ENCODE peak calls at places on chromosome 21, in nine cellular contexts. One of them, this sample, is unnamed.

GRCh38 chr21:29181799-29182470 is 51.5 kb downstream of the MAP3K7CL start:
- DNase-seq in uterus: no peak
- DNase-seq in cardiac muscle cell: peak; percentile 23
- DNase-seq in prostate gland: peak; percentile 60
- DNase-seq in SJSA1: peak; percentile 93
- DNase-seq in GM06990: no peak
- DNase-seq in effector memory CD4-positive, alpha-beta T cell: no peak
- DNase-seq in SK-N-SH: no peak
- DNase-seq in SJCRH30: peak; percentile 32
- DNase-seq in this sample: no peak

GRCh38 chr21:39103689-39104088 is 79.6 kb downstream of the PSMG1 start:
- DNase-seq in prostate gland: no peak
- DNase-seq in SK-N-SH: no peak
- DNase-seq in GM06990: no peak
- DNase-seq in effector memory CD4-positive, alpha-beta T cell: no peak
- DNase-seq in cardiac muscle cell: no peak
- DNase-seq in SJCRH30: no peak
- DNase-seq in uterus: no peak
- DNase-seq in SJSA1: no peak
- DNase-seq in this sample: no peak

GRCh38 chr21:28429161-28429560 is 563.5 kb downstream of the LTN1 start:
- DNase-seq in SK-N-SH: no peak
- DNase-seq in prostate gland: no peak
- DNase-seq in uterus: no peak
- DNase-seq in GM06990: no peak
- DNase-seq in cardiac muscle cell: no peak
- DNase-seq in effector memory CD4-positive, alpha-beta T cell: no peak
- DNase-seq in SJSA1: no peak
- DNase-seq in SJCRH30: no peak
- DNase-seq in this sample: no peak

GRCh38 chr21:26307640-26308039 is 137.1 kb upstream of the APP start:
- DNase-seq in cardiac muscle cell: no peak
- DNase-seq in SJCRH30: no peak
- DNase-seq in GM06990: no peak
- DNase-seq in SK-N-SH: no peak
- DNase-seq in effector memory CD4-positive, alpha-beta T cell: no peak
- DNase-seq in prostate gland: no peak
- DNase-seq in uterus: no peak
- DNase-seq in SJSA1: no peak
- DNase-seq in this sample: no peak

GRCh38 chr21:17461014-17461413 is 51.8 kb upstream of the CXADR start:
- DNase-seq in SK-N-SH: no peak
- DNase-seq in prostate gland: peak; percentile 41
- DNase-seq in SJSA1: no peak
- DNase-seq in SJCRH30: no peak
- DNase-seq in cardiac muscle cell: no peak
- DNase-seq in GM06990: no peak
- DNase-seq in uterus: peak; percentile 74
- DNase-seq in effector memory CD4-positive, alpha-beta T cell: no peak
- DNase-seq in this sample: no peak

GRCh38 chr21:29238052-29238966 is 60.4 kb upstream of the BACH1 start:
- DNase-seq in GM06990: no peak
- DNase-seq in cardiac muscle cell: no peak
- DNase-seq in effector memory CD4-positive, alpha-beta T cell: no peak
- DNase-seq in SJCRH30: no peak
- DNase-seq in uterus: no peak
- DNase-seq in SJSA1: no peak
- DNase-seq in prostate gland: no peak
- DNase-seq in SK-N-SH: no peak
- DNase-seq in this sample: no peak

GRCh38 chr21:37072239-37072987 is 458 bp downstream of the PIGP start:
- DNase-seq in uterus: peak; percentile 84
- DNase-seq in SJCRH30: no peak
- DNase-seq in GM06990: no peak
- DNase-seq in cardiac muscle cell: no peak
- DNase-seq in SK-N-SH: no peak
- DNase-seq in SJSA1: no peak
- DNase-seq in effector memory CD4-positive, alpha-beta T cell: peak; percentile 66
- DNase-seq in prostate gland: peak; percentile 72
- DNase-seq in this sample: no peak

GRCh38 chr21:26966978-26967913 is at the start of gene ADAMTS5:
- DNase-seq in SK-N-SH: peak; percentile 80
- DNase-seq in cardiac muscle cell: peak; percentile 58
- DNase-seq in GM06990: no peak
- DNase-seq in uterus: peak; percentile 68
- DNase-seq in SJCRH30: peak; percentile 86
- DNase-seq in SJSA1: peak; percentile 72
- DNase-seq in effector memory CD4-positive, alpha-beta T cell: no peak
- DNase-seq in prostate gland: peak; percentile 5
- DNase-seq in this sample: no peak

GRCh38 chr21:39489380-39489924 is 37.7 kb downstream of the SH3BGR start:
- DNase-seq in SK-N-SH: no peak
- DNase-seq in SJSA1: no peak
- DNase-seq in uterus: no peak
- DNase-seq in cardiac muscle cell: no peak
- DNase-seq in GM06990: no peak
- DNase-seq in effector memory CD4-positive, alpha-beta T cell: no peak
- DNase-seq in SJCRH30: no peak
- DNase-seq in prostate gland: no peak
- DNase-seq in this sample: no peak

GRCh38 chr21:16079830-16080229 is 350.0 kb downstream of the USP25 start:
- DNase-seq in SK-N-SH: no peak
- DNase-seq in SJCRH30: no peak
- DNase-seq in effector memory CD4-positive, alpha-beta T cell: no peak
- DNase-seq in GM06990: no peak
- DNase-seq in prostate gland: peak; percentile 42
- DNase-seq in cardiac muscle cell: no peak
- DNase-seq in SJSA1: no peak
- DNase-seq in uterus: no peak
- DNase-seq in this sample: no peak

GRCh38 chr21:38306407-38306806 is 49.6 kb downstream of the KCNJ15 start:
- DNase-seq in SJCRH30: no peak
- DNase-seq in SJSA1: peak; percentile 65
- DNase-seq in SK-N-SH: no peak
- DNase-seq in uterus: no peak
- DNase-seq in prostate gland: no peak
- DNase-seq in effector memory CD4-positive, alpha-beta T cell: no peak
- DNase-seq in cardiac muscle cell: no peak
- DNase-seq in GM06990: no peak
- DNase-seq in this sample: no peak

GRCh38 chr21:18499761-18500376 is 96.3 kb upstream of the TMPRSS15 start:
- DNase-seq in prostate gland: no peak
- DNase-seq in SJCRH30: peak; percentile 49
- DNase-seq in GM06990: peak; percentile 2
- DNase-seq in effector memory CD4-positive, alpha-beta T cell: no peak
- DNase-seq in uterus: no peak
- DNase-seq in SJSA1: peak; percentile 1
- DNase-seq in cardiac muscle cell: peak; percentile 71
- DNase-seq in SK-N-SH: peak; percentile 3
- DNase-seq in this sample: no peak

GRCh38 chr21:29343517-29343916 is 44.8 kb downstream of the BACH1 start:
- DNase-seq in GM06990: no peak
- DNase-seq in SK-N-SH: no peak
- DNase-seq in SJSA1: peak; percentile 77
- DNase-seq in prostate gland: no peak
- DNase-seq in SJCRH30: no peak
- DNase-seq in effector memory CD4-positive, alpha-beta T cell: no peak
- DNase-seq in cardiac muscle cell: no peak
- DNase-seq in uterus: no peak
- DNase-seq in this sample: no peak

GRCh38 chr21:39316062-39316461 is 2.6 kb upstream of the BRWD1 start:
- DNase-seq in cardiac muscle cell: no peak
- DNase-seq in prostate gland: no peak
- DNase-seq in uterus: no peak
- DNase-seq in GM06990: no peak
- DNase-seq in SJCRH30: no peak
- DNase-seq in effector memory CD4-positive, alpha-beta T cell: no peak
- DNase-seq in SK-N-SH: no peak
- DNase-seq in SJSA1: no peak
- DNase-seq in this sample: no peak

GRCh38 chr21:20661221-20661620 is 337.0 kb upstream of the NCAM2 start:
- DNase-seq in GM06990: no peak
- DNase-seq in uterus: no peak
- DNase-seq in SK-N-SH: no peak
- DNase-seq in effector memory CD4-positive, alpha-beta T cell: no peak
- DNase-seq in SJCRH30: no peak
- DNase-seq in cardiac muscle cell: no peak
- DNase-seq in SJSA1: no peak
- DNase-seq in prostate gland: no peak
- DNase-seq in this sample: no peak

GRCh38 chr21:17925000-17925610 is 105.9 kb upstream of the C21orf91 start:
- DNase-seq in SJCRH30: peak; percentile 48
- DNase-seq in uterus: peak; percentile 42
- DNase-seq in prostate gland: peak; percentile 55
- DNase-seq in SJSA1: peak; percentile 31
- DNase-seq in cardiac muscle cell: peak; percentile 84
- DNase-seq in SK-N-SH: peak; percentile 64
- DNase-seq in effector memory CD4-positive, alpha-beta T cell: peak; percentile 29
- DNase-seq in GM06990: no peak
- DNase-seq in this sample: peak; percentile 61

GRCh38 chr21:41808846-41809245 is 42.0 kb upstream of the RIPK4 start:
- DNase-seq in SJSA1: no peak
- DNase-seq in cardiac muscle cell: no peak
- DNase-seq in effector memory CD4-positive, alpha-beta T cell: no peak
- DNase-seq in GM06990: no peak
- DNase-seq in SK-N-SH: no peak
- DNase-seq in uterus: no peak
- DNase-seq in SJCRH30: no peak
- DNase-seq in prostate gland: no peak
- DNase-seq in this sample: no peak

GRCh38 chr21:27528697-27529096 is 561.8 kb upstream of the ADAMTS5 start:
- DNase-seq in effector memory CD4-positive, alpha-beta T cell: no peak
- DNase-seq in cardiac muscle cell: no peak
- DNase-seq in SJSA1: no peak
- DNase-seq in uterus: no peak
- DNase-seq in SJCRH30: no peak
- DNase-seq in prostate gland: no peak
- DNase-seq in SK-N-SH: no peak
- DNase-seq in GM06990: no peak
- DNase-seq in this sample: no peak

GRCh38 chr21:26448751-26449150 is 124.3 kb downstream of the CYYR1 start:
- DNase-seq in GM06990: no peak
- DNase-seq in SK-N-SH: no peak
- DNase-seq in SJSA1: no peak
- DNase-seq in cardiac muscle cell: no peak
- DNase-seq in uterus: no peak
- DNase-seq in SJCRH30: no peak
- DNase-seq in prostate gland: no peak
- DNase-seq in effector memory CD4-positive, alpha-beta T cell: no peak
- DNase-seq in this sample: no peak

DNA sequence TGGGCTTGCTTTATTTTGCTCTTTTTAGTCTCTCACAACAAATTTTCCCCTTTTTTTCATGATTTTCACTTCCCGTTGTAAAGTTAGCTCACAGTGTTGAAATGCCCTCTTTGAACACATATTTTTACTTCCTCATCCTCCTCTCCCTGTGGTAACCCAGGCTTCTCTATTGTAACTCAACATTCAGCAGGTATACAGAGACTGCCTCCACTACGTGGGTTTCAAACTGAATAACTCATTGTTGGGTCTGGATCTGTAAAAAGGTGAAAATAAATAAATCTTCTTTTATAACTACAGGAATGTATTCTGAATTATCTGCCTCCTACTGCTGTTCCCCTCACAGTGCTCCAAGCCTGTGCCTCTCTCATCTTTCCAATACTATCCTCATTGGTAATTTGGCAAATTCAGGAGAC is 166.4 kb downstream of the RUNX1 start:
- DNase-seq in SJCRH30: no peak
- DNase-seq in prostate gland: no peak
- DNase-seq in cardiac muscle cell: no peak
- DNase-seq in effector memory CD4-positive, alpha-beta T cell: no peak
- DNase-seq in SK-N-SH: no peak
- DNase-seq in uterus: no peak
- DNase-seq in GM06990: no peak
- DNase-seq in SJSA1: no peak
- DNase-seq in this sample: no peak
- H3K4me3 ChIP-seq in SJCRH30: no peak overlapping the region
- H3K4me3 ChIP-seq in prostate gland: no peak overlapping the region
- H3K4me3 ChIP-seq in cardiac muscle cell: no peak overlapping the region
- H3K4me3 ChIP-seq in effector memory CD4-positive, alpha-beta T cell: no peak overlapping the region
- H3K4me3 ChIP-seq in SK-N-SH: peak overlapping the region; percentile 81
- H3K4me3 ChIP-seq in uterus: no peak overlapping the region
- H3K4me3 ChIP-seq in GM06990: no peak overlapping the region
- H3K4me3 ChIP-seq in SJSA1: peak overlapping the region; percentile 88
- H3K4me3 ChIP-seq in this sample: no peak overlapping the region

DNA sequence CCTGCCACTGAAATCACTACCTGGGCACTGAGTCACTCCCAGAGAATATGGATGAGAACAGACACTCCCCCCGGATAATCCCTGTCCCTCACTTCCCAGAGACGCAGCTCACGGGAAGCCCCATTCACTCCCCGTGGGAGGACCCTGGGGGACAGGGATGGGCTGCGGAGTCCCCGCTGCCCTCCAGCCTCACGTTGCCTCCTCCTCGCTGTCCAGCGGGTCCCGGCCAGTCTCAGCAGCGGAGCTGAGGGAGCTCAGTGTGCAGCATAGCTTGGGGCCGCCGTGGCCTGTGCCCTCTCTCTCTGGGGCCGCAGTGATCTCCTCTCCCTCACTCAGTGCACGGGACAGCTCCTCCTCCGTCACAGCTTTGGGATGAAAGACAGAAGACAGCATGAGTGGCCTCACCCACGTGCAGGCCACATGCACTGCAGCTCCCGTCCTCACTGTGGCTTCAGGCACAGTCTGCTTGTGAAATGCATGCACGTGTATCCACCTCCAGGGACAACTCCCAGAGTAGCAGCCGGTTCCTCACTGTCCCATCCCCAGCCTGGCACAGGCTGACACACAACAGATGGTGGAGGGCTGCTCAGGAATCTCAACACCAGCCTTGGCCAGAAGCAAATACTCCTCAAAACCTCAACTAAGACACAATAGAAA is 7.4 kb downstream of the CFAP410 start:
- DNase-seq in SJSA1: no peak
- DNase-seq in prostate gland: no peak
- DNase-seq in cardiac muscle cell: no peak
- DNase-seq in SJCRH30: no peak
- DNase-seq in uterus: no peak
- DNase-seq in SK-N-SH: no peak
- DNase-seq in effector memory CD4-positive, alpha-beta T cell: no peak
- DNase-seq in GM06990: no peak
- DNase-seq in this sample: no peak
- H3K36me3 ChIP-seq in SJSA1: peaks cover 37% of the 10 kb centered on the region
- H3K36me3 ChIP-seq in prostate gland: no peaks in the 10 kb centered on the region
- H3K36me3 ChIP-seq in cardiac muscle cell: no peaks in the 10 kb centered on the region
- H3K36me3 ChIP-seq in SJCRH30: no peaks in the 10 kb centered on the region
- H3K36me3 ChIP-seq in uterus: no peaks in the 10 kb centered on the region
- H3K36me3 ChIP-seq in SK-N-SH: peaks cover 14% of the 10 kb centered on the region
- H3K36me3 ChIP-seq in effector memory CD4-positive, alpha-beta T cell: peaks cover 20% of the 10 kb centered on the region
- H3K36me3 ChIP-seq in GM06990: peaks cover 6% of the 10 kb centered on the region
- H3K36me3 ChIP-seq in this sample: peaks cover 7% of the 10 kb centered on the region

GRCh38 chr21:43984905-43985689 is 27.0 kb upstream of the TRAPPC10 start:
- DNase-seq in SK-N-SH: peak; percentile 36
- DNase-seq in SJSA1: no peak
- DNase-seq in uterus: no peak
- DNase-seq in prostate gland: no peak
- DNase-seq in cardiac muscle cell: no peak
- DNase-seq in SJCRH30: peak; percentile 39
- DNase-seq in effector memory CD4-positive, alpha-beta T cell: no peak
- DNase-seq in GM06990: no peak
- DNase-seq in this sample: no peak
- H3K4me3 ChIP-seq in SK-N-SH: no peak overlapping the region
- H3K4me3 ChIP-seq in SJSA1: no peak overlapping the region
- H3K4me3 ChIP-seq in uterus: no peak overlapping the region
- H3K4me3 ChIP-seq in prostate gland: no peak overlapping the region
- H3K4me3 ChIP-seq in cardiac muscle cell: no peak overlapping the region
- H3K4me3 ChIP-seq in SJCRH30: no peak overlapping the region
- H3K4me3 ChIP-seq in effector memory CD4-positive, alpha-beta T cell: no peak overlapping the region
- H3K4me3 ChIP-seq in GM06990: no peak overlapping the region
- H3K4me3 ChIP-seq in this sample: no peak overlapping the region

GRCh38 chr21:45334134-45334533 is 46.4 kb upstream of the POFUT2 start:
- DNase-seq in SJSA1: no peak
- DNase-seq in SK-N-SH: no peak
- DNase-seq in SJCRH30: no peak
- DNase-seq in cardiac muscle cell: no peak
- DNase-seq in prostate gland: no peak
- DNase-seq in GM06990: no peak
- DNase-seq in effector memory CD4-positive, alpha-beta T cell: no peak
- DNase-seq in uterus: no peak
- DNase-seq in this sample: peak; percentile 25
- H3K36me3 ChIP-seq in SJSA1: no peaks in the 10 kb centered on the region
- H3K36me3 ChIP-seq in SK-N-SH: no peaks in the 10 kb centered on the region
- H3K36me3 ChIP-seq in SJCRH30: no peaks in the 10 kb centered on the region
- H3K36me3 ChIP-seq in cardiac muscle cell: no peaks in the 10 kb centered on the region
- H3K36me3 ChIP-seq in prostate gland: no peaks in the 10 kb centered on the region
- H3K36me3 ChIP-seq in GM06990: no peaks in the 10 kb centered on the region
- H3K36me3 ChIP-seq in effector memory CD4-positive, alpha-beta T cell: no peaks in the 10 kb centered on the region
- H3K36me3 ChIP-seq in uterus: no peaks in the 10 kb centered on the region
- H3K36me3 ChIP-seq in this sample: no peaks in the 10 kb centered on the region